ENCODE peak calls at places on chromosomes 2 and 18, in four cellular contexts. J, S, R and K are unnamed samples.

GRCh38 chr2:68771211-68771721 is 36.7 kb downstream of the ARHGAP25 start:
- DNase-seq in J (no peak), S (no peak), R (no peak), K (no peak)

GRCh38 chr2:101232770-101233169 is 19.9 kb upstream of the CNOT11 start:
- DNase-seq in R (no peak), J (no peak), S (no peak), K (no peak)

GRCh38 chr18:40110455-40110854 is 1844.6 kb upstream of the PIK3C3 start:
- DNase-seq in S (no peak), J (no peak), R (no peak), K (no peak)

GRCh38 chr2:189569295-189569925 is 11.2 kb downstream of the SLC40A1 start:
- DNase-seq in J (no peak), R (no peak), S (no peak), K (no peak)

GRCh38 chr2:65576861-65577601 is 144.6 kb upstream of the SPRED2 start:
- DNase-seq in S (no peak), J (peak), R (no peak), K (peak)

GRCh38 chr2:203786912-203787311 is 80.5 kb downstream of the CD28 start:
- DNase-seq in R (no peak), S (no peak), J (peak), K (no peak)

GRCh38 chr2:37459095-37459981 is 114.9 kb downstream of the QPCT start:
- DNase-seq in S (no peak), R (no peak), J (no peak), K (no peak)

GRCh38 chr2:289362-290089 is 1.6 kb upstream of the ALKAL2 start:
- DNase-seq in S (no peak), J (no peak), R (peak), K (no peak)

GRCh38 chr18:76824136-76824676 is 1.8 kb downstream of the ZNF236 start:
- DNase-seq in J (no peak), S (no peak), R (no peak), K (no peak)

GRCh38 chr18:28168725-28169124 is 8.2 kb downstream of the CDH2 start:
- DNase-seq in J (no peak), S (no peak), R (no peak), K (no peak)

GRCh38 chr2:25165992-25166618 is 2.3 kb downstream of the POMC start:
- DNase-seq in S (peak), J (peak), R (peak), K (no peak)

GRCh38 chr2:113851640-113852039 is 38.2 kb upstream of the ACTR3 start:
- DNase-seq in J (no peak), R (no peak), S (no peak), K (no peak)

GRCh38 chr2:221322741-221323140 is 249.4 kb downstream of the EPHA4 start:
- DNase-seq in J (no peak), R (no peak), S (no peak), K (no peak)

GRCh38 chr2:9843229-9844035 is at the start of gene TAF1B:
- DNase-seq in R (peak), S (peak), J (peak), K (peak)

GRCh38 chr2:70551156-70551555 is 2.5 kb downstream of the TGFA start:
- DNase-seq in S (no peak), R (no peak), J (no peak), K (no peak)

GRCh38 chr2:71505086-71505769 is 51.9 kb downstream of the DYSF start:
- DNase-seq in J (no peak), R (no peak), S (no peak), K (no peak)

GRCh38 chr2:180707867-180708205 is 272.6 kb upstream of the UBE2E3 start:
- DNase-seq in J (peak), R (no peak), S (no peak), K (no peak)

GRCh38 chr18:22694954-22695353 is 238.2 kb upstream of the RBBP8 start:
- DNase-seq in J (no peak), S (no peak), R (peak), K (no peak)

GRCh38 chr2:232483296-232483922 is 4.2 kb downstream of the ECEL1 start:
- DNase-seq in R (no peak), S (no peak), J (no peak), K (no peak)

GRCh38 chr2:152094014-152094413 is 4.8 kb downstream of the CACNB4 start:
- DNase-seq in S (no peak), J (no peak), R (no peak), K (no peak)

GRCh38 chr2:72619622-72620021 is 206.2 kb downstream of the EXOC6B start:
- DNase-seq in J (no peak), R (no peak), S (no peak), K (no peak)

GRCh38 chr2:143034292-143035074 is 94.7 kb upstream of the ARHGAP15 start:
- DNase-seq in R (peak), S (no peak), J (peak), K (peak)

GRCh38 chr2:16281451-16282330 is 341.3 kb downstream of the MYCN start:
- DNase-seq in S (no peak), R (peak), J (peak), K (peak)

GRCh38 chr2:185970148-185970852 is 231.7 kb downstream of the FSIP2 start:
- DNase-seq in J (peak), R (no peak), S (no peak), K (no peak)

GRCh38 chr2:21860913-21861312 is 737.1 kb downstream of the TDRD15 start:
- DNase-seq in R (no peak), S (no peak), J (no peak), K (no peak)

GRCh38 chr18:37987901-37988300 is 422.3 kb upstream of the CELF4 start:
- DNase-seq in S (no peak), J (no peak), R (no peak), K (no peak)

GRCh38 chr2:61179701-61180639 is 18.0 kb downstream of the C2orf74 start:
- DNase-seq in R (peak), J (no peak), S (no peak), K (peak)

GRCh38 chr2:149783284-149783683 is 195.7 kb upstream of the MMADHC start:
- DNase-seq in J (no peak), R (no peak), S (no peak), K (no peak)

GRCh38 chr2:215912299-215912842 is 101.0 kb downstream of the MREG start:
- DNase-seq in J (no peak), S (no peak), R (no peak), K (no peak)

GRCh38 chr2:133607679-133608078 is 39.4 kb upstream of the NCKAP5 start:
- DNase-seq in S (no peak), R (no peak), J (no peak), K (no peak)

GRCh38 chr2:20624884-20625485 is 25.9 kb downstream of the HS1BP3 start:
- DNase-seq in R (peak), S (no peak), J (no peak), K (no peak)

GRCh38 chr2:119190321-119190720 is 31.8 kb upstream of the C1QL2 start:
- DNase-seq in R (no peak), S (no peak), J (no peak), K (no peak)

GRCh38 chr2:234304945-234305344 is 191.9 kb downstream of the ARL4C start:
- DNase-seq in R (no peak), S (no peak), J (no peak), K (no peak)

GRCh38 chr2:45904931-45905642 is 253.6 kb downstream of the PRKCE start:
- DNase-seq in J (no peak), S (no peak), R (peak), K (no peak)

GRCh38 chr2:42128731-42129486 is 40.2 kb upstream of the EML4 start:
- DNase-seq in S (no peak), J (no peak), R (no peak), K (peak)

GRCh38 chr2:113227290-113227689 is 51.4 kb downstream of the PAX8 start:
- DNase-seq in S (no peak), J (no peak), R (no peak), K (no peak)

DNA sequence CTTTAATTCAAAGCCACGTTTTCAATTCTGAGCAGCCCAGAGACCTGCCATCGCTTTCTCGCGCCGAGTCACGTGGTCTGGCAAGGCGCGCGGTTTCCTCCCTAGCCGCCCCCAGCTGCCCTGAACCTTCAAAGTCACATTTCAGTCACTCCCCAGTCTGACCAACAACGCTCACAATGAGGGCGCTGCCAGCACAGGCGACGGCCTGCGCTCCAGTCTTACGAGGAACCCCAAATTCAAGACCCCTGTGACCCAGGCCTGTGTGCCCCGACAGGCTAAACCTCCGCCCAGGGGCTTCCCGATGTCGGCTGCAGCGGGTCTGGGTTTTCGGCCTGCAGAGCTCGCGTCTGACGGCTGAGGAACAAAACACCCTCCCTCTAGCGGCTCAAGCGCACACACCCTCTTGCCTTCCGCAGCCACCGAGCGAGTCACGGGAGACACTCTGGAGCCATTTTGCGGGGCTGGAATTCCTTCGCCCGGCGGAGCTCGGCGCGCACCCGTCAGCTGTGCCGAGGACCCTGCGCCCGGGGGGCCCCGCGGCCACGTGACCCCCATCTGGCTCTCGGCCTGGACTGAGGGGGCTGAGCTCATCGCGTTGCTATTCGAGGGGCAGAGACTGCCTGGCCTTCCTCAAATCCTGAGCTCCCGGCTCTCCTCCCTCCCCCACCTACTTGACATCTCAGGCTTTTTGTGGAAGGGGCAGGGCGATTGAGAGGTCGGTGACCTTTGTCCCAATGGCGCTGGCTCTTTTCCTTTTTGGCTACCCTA is 69.9 kb upstream of the ITGB6 start:
- DNase-seq in J (peak), R (peak), S (peak), K (peak)
- TF ChIP-seq POLR2A in J (no peak), R (no peak), S (peak), K (peak)

DNA sequence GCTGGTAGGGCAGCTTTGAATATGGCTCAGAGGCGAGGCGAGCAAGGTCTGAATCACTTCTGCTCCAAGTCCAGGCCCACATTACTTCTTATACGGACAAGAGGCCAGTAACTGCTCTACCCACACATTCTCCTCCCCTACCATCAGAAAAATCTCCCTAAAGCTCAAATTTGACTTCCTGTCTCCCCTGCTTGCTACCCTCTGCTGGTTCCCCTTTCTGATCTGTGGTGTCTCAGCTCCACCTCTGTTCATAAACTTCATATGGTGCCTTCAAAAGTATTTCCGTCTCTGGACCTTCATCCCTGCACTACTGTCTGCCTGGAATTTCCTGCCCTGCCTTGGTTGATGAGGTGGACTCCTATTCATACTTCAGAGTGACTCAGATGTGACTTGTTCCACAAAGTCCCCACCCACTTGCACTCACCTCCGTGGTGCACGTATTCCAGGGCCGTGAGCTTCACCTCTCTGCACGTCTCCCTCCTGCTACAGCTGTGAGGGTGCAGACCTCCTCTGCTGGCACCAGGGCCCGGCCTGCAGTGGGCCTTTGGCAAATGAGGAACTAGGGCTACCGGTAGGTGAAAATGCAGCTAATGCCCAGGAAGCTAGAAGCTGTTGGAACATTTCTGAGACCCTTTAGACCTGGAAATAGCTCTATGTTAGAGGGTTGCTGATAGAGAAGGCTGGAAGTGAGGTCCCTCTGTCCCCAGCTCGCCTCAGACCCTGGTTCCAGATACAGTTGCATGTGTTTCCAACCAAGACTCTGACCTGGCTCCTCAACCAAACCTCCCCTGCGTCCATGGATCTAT is 24.6 kb upstream of the KCMF1 start:
- DNase-seq in R (no peak), J (peak), S (peak), K (no peak)
- TF ChIP-seq POLR2A in R (no peak), J (peak), S (peak), K (peak)

GRCh38 chr2:127844973-127845372 is 13.0 kb downstream of the POLR2D start:
- DNase-seq in J (no peak), S (no peak), R (peak), K (no peak)
- TF ChIP-seq POLR2A in J (peak), S (no peak), R (no peak), K (no peak)

GRCh38 chr2:64202206-64202864 is 58.1 kb upstream of the PELI1 start:
- DNase-seq in S (no peak), J (no peak), R (no peak), K (peak)

GRCh38 chr2:64204716-64205115 is 60.5 kb upstream of the PELI1 start:
- DNase-seq in J (no peak), S (no peak), R (no peak), K (no peak)

GRCh38 chr2:64203131-64204005 is 59.1 kb upstream of the PELI1 start:
- DNase-seq in S (no peak), J (no peak), R (no peak), K (no peak)

GRCh38 chr2:64205415-64205814 is 61.2 kb upstream of the PELI1 start:
- DNase-seq in R (no peak), S (no peak), J (no peak), K (no peak)

DNA sequence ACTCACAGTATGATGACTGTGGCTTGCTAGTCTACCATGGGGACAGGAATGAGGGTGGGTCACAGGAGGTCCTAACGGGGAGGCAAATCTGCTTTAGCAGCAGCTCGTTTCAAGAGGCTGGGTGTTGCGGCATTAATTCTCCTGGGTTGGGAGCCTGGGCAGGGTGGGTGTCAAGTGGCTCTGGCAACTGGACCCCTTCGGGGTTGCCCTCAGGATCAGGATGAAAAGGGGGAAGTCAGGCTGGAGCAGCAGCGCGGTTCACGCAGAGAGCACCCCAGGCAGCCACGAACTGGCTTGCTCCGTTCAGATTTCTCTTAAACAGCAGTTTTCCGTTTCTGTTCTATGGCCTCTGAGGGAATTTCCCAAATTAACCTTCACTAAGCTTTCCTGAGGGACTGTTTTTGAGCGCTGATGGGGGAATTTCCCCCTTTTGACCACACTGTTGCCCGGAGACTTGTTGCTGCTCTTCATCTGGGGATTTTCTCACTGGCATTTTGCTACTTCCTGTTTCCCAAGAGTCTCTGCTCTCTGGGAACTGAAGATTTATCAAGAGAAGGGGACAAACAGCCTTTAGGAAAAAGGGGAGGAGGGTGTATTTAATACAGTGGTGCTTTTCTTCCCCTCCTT is 59.9 kb upstream of the PELI1 start:
- DNase-seq in J (no peak), R (no peak), S (peak), K (no peak)
- TF ChIP-seq POLR2A in J (no peak), R (no peak), S (no peak), K (no peak)

GRCh38 chr2:11346129-11346528 is 1.7 kb upstream of the ROCK2 start:
- DNase-seq in J (no peak), S (no peak), R (no peak), K (no peak)

GRCh38 chr2:11343344-11343625 is 1.2 kb downstream of the ROCK2 start:
- DNase-seq in J (no peak), R (no peak), S (no peak), K (no peak)

GRCh38 chr2:11343626-11344341 is 652 bp downstream of the ROCK2 start:
- DNase-seq in R (peak), S (peak), J (peak), K (peak)

GRCh38 chr2:11344956-11345671 is 678 bp upstream of the ROCK2 start:
- DNase-seq in R (peak), J (peak), S (peak), K (peak)

DNA sequence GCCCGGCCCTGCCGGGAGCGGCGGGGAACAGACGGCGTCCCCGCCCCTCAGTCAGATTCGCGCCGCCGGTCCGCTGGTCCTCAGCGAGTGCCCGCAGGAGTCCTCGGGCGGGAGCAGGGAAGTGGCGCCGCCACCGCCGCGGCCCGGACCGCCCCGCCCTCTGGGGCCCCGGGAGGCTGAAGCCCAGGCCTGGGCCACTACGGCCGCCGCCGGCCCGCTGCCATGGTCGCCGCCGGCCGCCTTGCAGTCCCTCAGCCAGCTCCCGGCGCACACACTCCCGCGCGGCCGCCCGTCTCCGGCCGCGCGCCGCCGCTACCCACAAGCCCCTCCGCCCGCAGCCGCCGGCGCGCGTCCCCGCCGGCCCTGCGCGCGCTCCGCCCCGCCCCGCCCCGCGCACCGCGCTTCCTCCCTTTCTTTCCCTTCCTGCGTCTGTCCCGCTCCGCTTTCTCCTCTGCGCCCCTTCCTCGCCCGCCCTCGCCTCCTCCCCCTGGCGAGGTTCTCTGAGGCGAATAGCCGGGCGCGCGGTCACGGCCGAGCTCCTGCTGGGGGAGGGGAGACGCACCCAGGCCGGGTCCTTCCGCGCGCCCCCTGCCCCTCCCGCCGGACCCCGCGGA is at the start of gene ROCK2:
- DNase-seq in R (peak), J (peak), S (peak), K (peak)
- TF ChIP-seq POLR2A in R (no peak), J (peak), S (peak), K (peak)

GRCh38 chr2:108967757-108968156 is 21.3 kb downstream of the EDAR start:
- DNase-seq in R (no peak), S (no peak), J (no peak), K (no peak)

GRCh38 chr2:108963057-108963456 is 26.0 kb downstream of the EDAR start:
- DNase-seq in S (no peak), J (no peak), R (no peak), K (no peak)

GRCh38 chr2:108968619-108969018 is 20.4 kb downstream of the EDAR start:
- DNase-seq in J (no peak), R (peak), S (no peak), K (peak)

GRCh38 chr2:108970369-108970768 is 18.7 kb downstream of the EDAR start:
- DNase-seq in S (no peak), J (no peak), R (no peak), K (no peak)

DNA sequence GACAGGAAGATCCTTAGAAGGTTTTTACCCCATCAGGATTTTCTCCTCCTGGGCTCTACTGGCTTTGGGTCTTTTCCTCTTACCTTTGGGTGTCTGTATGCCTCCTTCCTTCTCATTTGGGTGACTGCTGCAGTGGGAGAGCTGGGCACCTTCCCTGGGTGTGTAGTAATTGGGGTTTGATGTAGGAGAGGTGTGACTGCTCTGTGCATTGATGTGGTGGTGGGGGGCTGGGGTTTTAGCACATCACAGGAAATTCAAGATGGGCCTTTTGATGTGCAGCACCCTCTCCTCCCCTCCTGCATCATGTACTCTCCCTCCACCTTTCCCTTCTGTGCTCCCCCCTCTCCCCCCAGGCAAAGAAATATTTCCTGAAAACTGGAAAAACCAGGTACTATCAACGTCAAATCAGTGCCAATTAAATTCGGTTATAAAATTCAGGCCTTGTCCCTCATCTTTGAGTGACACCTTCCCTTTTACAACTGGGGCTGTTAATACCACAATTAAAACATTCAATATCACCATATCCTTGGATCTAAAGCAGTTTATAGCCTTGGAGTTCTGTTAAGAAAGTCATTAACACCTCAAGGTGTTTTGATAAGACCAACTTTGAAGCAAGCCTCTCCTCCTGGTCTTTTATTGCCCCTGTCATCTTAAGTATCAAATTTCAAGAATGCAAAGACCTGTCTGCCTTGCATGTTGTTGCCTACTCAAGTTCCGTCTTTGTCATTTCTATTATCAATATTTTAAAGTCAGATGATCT is 23.3 kb downstream of the EDAR start:
- DNase-seq in J (no peak), S (peak), R (no peak), K (no peak)
- TF ChIP-seq POLR2A in J (no peak), S (no peak), R (no peak), K (no peak)